ENCODE peak calls at places on chromosomes 13 and 19, in six cellular contexts. P is AG10803; M is choroid plexus epithelial cell; J is CD8-positive, alpha-beta T cell; B is uterus; Q is progenitor cell of endocrine pancreas. W is an unnamed sample.
A peak's percentile ranks its signal among the peaks of the same experiment; 100 is the strongest.

GRCh38 chr19:8357007-8357521 is 6.9 kb upstream of the ANGPTL4 start:
- DNase-seq in P (no peak), M (peak; percentile 56), J (no peak), B (no peak), Q (no peak), W (no peak)

GRCh38 chr13:71624641-71625040 is 242.4 kb downstream of the DACH1 start:
- DNase-seq in P (no peak), M (no peak), J (no peak), B (no peak), Q (no peak), W (no peak)

GRCh38 chr19:5587661-5588060 is 19.9 kb upstream of the TINCR start:
- DNase-seq in P (no peak), M (no peak), J (no peak), B (no peak), Q (no peak), W (no peak)

GRCh38 chr19:42092350-42092749 is 16.4 kb downstream of the ZNF574 start:
- DNase-seq in P (no peak), M (no peak), J (peak; percentile 50), B (no peak), Q (no peak), W (no peak)

GRCh38 chr13:72458701-72459100 is 268.7 kb downstream of the MZT1 start:
- DNase-seq in P (peak; percentile 0), M (peak; percentile 74), J (no peak), B (no peak), Q (no peak), W (no peak)

GRCh38 chr13:28337196-28338045 is 157.5 kb downstream of the FLT1 start:
- DNase-seq in P (peak; percentile 89), M (peak; percentile 59), J (no peak), B (no peak), Q (no peak), W (no peak)

GRCh38 chr19:49749055-49749716 is 13.9 kb downstream of the TSKS start:
- DNase-seq in P (no peak), M (peak; percentile 54), J (no peak), B (no peak), Q (no peak), W (no peak)

GRCh38 chr19:38788478-38789243 is at the start of gene LGALS7B:
- DNase-seq in P (no peak), M (no peak), J (no peak), B (no peak), Q (no peak), W (no peak)

GRCh38 chr13:30572859-30573275 is 44.9 kb upstream of the USPL1 start:
- DNase-seq in P (peak; percentile 54), M (peak; percentile 76), J (peak; percentile 25), B (no peak), Q (no peak), W (no peak)

GRCh38 chr13:113176292-113176691 is 17.8 kb downstream of the PROZ start:
- DNase-seq in P (no peak), M (no peak), J (peak; percentile 67), B (no peak), Q (no peak), W (peak; percentile 73)

GRCh38 chr19:24048261-24048660 is 38.7 kb upstream of the ZNF254 start:
- DNase-seq in P (no peak), M (no peak), J (no peak), B (no peak), Q (no peak), W (no peak)

GRCh38 chr19:18634612-18635290 is 2.1 kb upstream of the KLHL26 start:
- DNase-seq in P (peak; percentile 53), M (peak; percentile 72), J (no peak), B (no peak), Q (no peak), W (no peak)

GRCh38 chr13:111650626-111651025 is 330.2 kb downstream of the TEX29 start:
- DNase-seq in P (no peak), M (no peak), J (no peak), B (no peak), Q (no peak), W (peak; percentile 15)

GRCh38 chr13:44151474-44151873 is 222.2 kb upstream of the SERP2 start:
- DNase-seq in P (no peak), M (no peak), J (no peak), B (no peak), Q (no peak), W (no peak)

GRCh38 chr19:5961969-5962945 is 15.7 kb downstream of the RANBP3 start:
- DNase-seq in P (peak; percentile 67), M (peak; percentile 95), J (peak; percentile 93), B (no peak), Q (peak; percentile 27), W (no peak)

GRCh38 chr19:49431330-49431749 is 6.2 kb downstream of the GFY start:
- DNase-seq in P (no peak), M (no peak), J (peak; percentile 33), B (no peak), Q (no peak), W (no peak)

GRCh38 chr13:80235559-80236296 is 105.2 kb downstream of the SPRY2 start:
- DNase-seq in P (peak; percentile 9), M (peak; percentile 63), J (no peak), B (no peak), Q (no peak), W (no peak)

GRCh38 chr19:28609091-28609755 is 603.7 kb downstream of the UQCRFS1 start:
- DNase-seq in P (no peak), M (no peak), J (no peak), B (no peak), Q (no peak), W (no peak)

GRCh38 chr13:98541701-98542203 is 35.2 kb downstream of the STK24 start:
- DNase-seq in P (no peak), M (no peak), J (no peak), B (no peak), Q (no peak), W (no peak)

GRCh38 chr13:99124695-99125334 is 75.8 kb upstream of the UBAC2 start:
- DNase-seq in P (peak; percentile 54), M (peak; percentile 78), J (no peak), B (no peak), Q (no peak), W (peak; percentile 42)

GRCh38 chr19:52662631-52663030 is 24.5 kb upstream of the ZNF83 start:
- DNase-seq in P (no peak), M (no peak), J (no peak), B (no peak), Q (no peak), W (no peak)

DNA sequence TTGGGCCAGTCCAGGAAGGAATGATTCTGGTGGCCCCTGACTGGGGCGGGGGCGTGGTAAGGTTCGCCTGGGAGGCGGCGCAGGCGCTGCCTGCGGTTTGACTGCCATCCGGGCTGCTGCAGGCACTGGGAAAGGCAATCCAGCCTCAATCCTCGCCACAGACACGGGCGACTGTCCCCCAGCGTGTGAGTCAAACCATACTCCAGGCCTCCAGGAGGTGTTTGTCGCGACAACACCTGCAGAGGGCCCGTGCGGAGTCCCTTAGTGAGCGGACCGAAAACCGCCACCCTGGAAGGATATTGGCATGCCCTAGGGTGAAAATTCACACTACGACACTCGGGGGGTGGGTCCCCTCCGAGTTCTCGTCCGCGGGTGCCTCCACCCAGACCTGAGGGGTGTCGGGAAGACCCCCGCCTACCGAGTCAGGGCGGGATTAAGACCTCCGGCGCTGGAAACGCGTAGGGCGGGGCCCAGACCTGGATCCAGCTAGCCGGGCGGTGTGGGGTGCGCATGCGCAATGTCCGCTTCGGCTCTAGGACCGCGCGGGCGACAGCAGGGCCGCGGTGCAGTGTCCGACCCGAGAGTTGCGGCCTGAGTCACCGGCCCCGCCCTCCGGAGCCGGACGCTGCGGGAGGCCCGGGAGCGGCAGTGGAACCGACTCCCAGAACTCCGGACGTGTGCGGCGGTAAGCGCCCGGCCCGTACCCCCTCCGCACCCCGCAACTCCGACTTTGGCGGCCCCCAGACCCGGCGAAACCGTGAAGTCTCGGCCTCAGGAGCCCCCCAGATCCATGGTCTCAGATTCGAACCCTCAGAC is at the start of gene CAPNS1:
- DNase-seq in P (peak; percentile 93), M (peak; percentile 97), J (peak; percentile 88), B (peak; percentile 97), Q (peak; percentile 97), W (peak; percentile 99)
- TF ChIP-seq CTCF in P (peak; percentile 8), M (no peak), J (peak; percentile 26), B (peak; percentile 39), Q (peak; percentile 43), W (peak; percentile 15)

DNA sequence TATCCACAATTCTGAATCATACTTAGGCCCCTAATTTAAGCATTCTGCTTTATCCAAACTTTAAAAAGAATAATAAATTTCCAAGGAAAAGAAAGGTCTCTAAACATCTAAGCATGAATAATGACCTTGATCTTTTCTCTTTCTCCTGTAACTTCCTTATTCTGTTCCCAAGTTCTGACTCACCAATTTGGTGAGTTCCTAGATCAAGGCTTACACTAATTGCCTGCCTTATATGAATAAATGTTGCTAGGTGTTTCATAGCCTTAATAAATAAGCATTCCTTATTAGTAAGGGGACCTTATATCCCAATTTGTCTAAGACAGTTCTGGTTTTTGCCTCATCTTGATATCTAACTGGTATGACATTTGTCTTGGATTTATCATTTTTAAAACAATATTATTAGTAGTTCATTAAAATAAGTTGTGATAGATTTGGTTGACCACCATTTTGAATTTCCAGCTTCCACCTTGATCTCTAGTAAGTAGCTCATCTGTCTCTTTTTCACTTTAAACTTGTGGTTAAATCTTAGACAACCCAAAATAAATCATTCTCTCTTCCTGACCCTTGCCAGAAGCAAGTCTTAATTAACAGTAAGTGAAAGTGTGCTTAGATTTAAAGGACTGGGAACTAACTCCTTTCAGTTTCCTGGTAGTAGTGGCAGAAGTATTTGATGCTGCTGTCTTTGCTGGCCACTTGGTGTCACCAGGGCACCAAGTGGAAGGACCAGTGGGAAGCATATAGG is 121.2 kb upstream of the MLNR start:
- DNase-seq in P (peak; percentile 15), M (peak; percentile 47), J (no peak), B (no peak), Q (no peak), W (no peak)
- TF ChIP-seq CTCF in P (peak; percentile 26), M (peak; percentile 54), J (no peak), B (no peak), Q (peak; percentile 50), W (peak; percentile 50)

DNA sequence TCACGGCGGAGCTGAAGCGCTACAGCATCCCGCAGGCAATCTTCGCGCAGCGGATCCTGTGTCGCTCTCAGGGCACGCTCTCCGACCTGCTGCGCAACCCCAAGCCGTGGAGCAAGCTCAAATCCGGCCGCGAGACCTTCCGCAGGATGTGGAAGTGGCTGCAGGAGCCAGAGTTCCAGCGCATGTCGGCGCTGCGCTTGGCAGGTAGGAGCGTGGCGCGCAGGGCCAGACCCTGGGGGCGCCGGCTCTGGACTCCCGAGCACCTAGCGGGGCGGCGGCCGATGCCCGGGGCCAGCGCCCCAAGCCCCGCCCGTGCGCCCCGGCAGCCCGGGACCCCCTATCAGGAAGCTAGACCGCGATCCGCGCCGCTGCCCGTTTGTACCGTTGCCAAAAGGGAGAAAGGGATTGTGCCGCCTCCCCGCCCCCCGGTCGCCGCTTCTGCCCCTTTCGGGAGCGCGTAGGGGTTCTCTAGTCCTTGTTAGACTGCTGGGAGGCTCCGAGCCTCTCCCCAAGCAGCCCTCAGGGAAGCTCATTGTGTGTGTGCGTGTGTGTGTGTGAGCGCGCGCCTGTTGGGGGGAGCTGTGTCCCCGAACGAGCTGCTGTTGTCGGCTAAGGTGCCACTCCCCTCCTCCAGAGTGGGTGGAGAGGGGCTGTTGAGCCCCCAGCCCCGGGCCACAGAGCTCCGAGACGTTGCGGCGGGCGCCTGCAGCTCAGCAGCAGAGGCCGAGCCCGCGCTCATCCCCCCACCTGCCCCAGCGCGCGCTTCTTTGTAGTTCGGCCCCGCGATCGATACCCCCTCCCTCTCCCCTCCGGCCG is 1.6 kb downstream of the ONECUT3 start:
- DNase-seq in P (no peak), M (no peak), J (no peak), B (no peak), Q (no peak), W (no peak)
- TF ChIP-seq CTCF in P (no peak), M (no peak), J (no peak), B (no peak), Q (no peak), W (no peak)

GRCh38 chr19:55485439-55486011 is 537 bp downstream of the NAT14 start:
- DNase-seq in P (no peak), M (no peak), J (no peak), B (peak; percentile 40), Q (no peak), W (no peak)
- TF ChIP-seq CTCF in P (no peak), M (no peak), J (no peak), B (no peak), Q (no peak), W (no peak)